ENCODE peak calls at places on chromosomes 16 and 17, in five cellular contexts. A is uterus, H is transverse colon, I is mammary epithelial cell, W is neuronal stem cell. K is an unnamed sample.

GRCh38 chr16:46768809-46769208 is 20.7 kb upstream of the MYLK3 start:
- DNase-seq in A (no peak), H (no peak), I (no peak), W (no peak), K (no peak)

GRCh38 chr17:538096-538973 is 176.3 kb downstream of the VPS53 start:
- DNase-seq in A (no peak), H (no peak), I (no peak), W (no peak), K (no peak)

GRCh38 chr17:376936-377863 is 24.6 kb upstream of the RPH3AL start:
- DNase-seq in A (no peak), H (no peak), I (no peak), W (no peak), K (no peak)

GRCh38 chr17:16971458-16972338 is at the start of gene TNFRSF13B:
- DNase-seq in A (no peak), H (peak; percentile 55), I (no peak), W (no peak), K (no peak)

GRCh38 chr16:20937736-20938135 is 37.2 kb downstream of the LYRM1 start:
- DNase-seq in A (no peak), H (peak; percentile 60), I (no peak), W (no peak), K (no peak)

GRCh38 chr16:49469930-49470451 is 96.4 kb downstream of the C16orf78 start:
- DNase-seq in A (peak; percentile 3), H (no peak), I (no peak), W (no peak), K (peak; percentile 46)

GRCh38 chr16:56912746-56913703 is 18.9 kb upstream of the HERPUD1 start:
- DNase-seq in A (no peak), H (peak; percentile 43), I (peak; percentile 54), W (no peak), K (no peak)

GRCh38 chr16:86818701-86819522 is 240.6 kb downstream of the FOXL1 start:
- DNase-seq in A (no peak), H (no peak), I (no peak), W (no peak), K (no peak)

GRCh38 chr16:24009955-24010354 is 174.2 kb downstream of the PRKCB start:
- DNase-seq in A (no peak), H (no peak), I (no peak), W (no peak), K (no peak)

GRCh38 chr17:83152745-83153611 is 73.6 kb downstream of the METRNL start:
- DNase-seq in A (no peak), H (peak; percentile 42), I (no peak), W (no peak), K (peak; percentile 76)

GRCh38 chr17:77300016-77300686 is 159.4 kb downstream of the SEC14L1 start:
- DNase-seq in A (no peak), H (no peak), I (no peak), W (no peak), K (no peak)

GRCh38 chr16:21205303-21205702 is 6.1 kb downstream of the ZP2 start:
- DNase-seq in A (no peak), H (no peak), I (no peak), W (no peak), K (no peak)

GRCh38 chr16:24409045-24409444 is 130.3 kb upstream of the RBBP6 start:
- DNase-seq in A (no peak), H (no peak), I (no peak), W (no peak), K (no peak)

GRCh38 chr17:79794659-79795511 is 2.0 kb downstream of the CBX8 start:
- DNase-seq in A (no peak), H (no peak), I (no peak), W (no peak), K (no peak)
- H3K4me3 ChIP-seq in A (no peak overlapping the region), H (no peak overlapping the region), I (no peak overlapping the region), W (no peak overlapping the region), K (no peak overlapping the region)

GRCh38 chr16:16095646-16096045 is 127.6 kb downstream of the ABCC6 start:
- DNase-seq in A (no peak), H (no peak), I (no peak), W (no peak), K (no peak)

GRCh38 chr16:16096161-16096857 is 127.0 kb downstream of the ABCC6 start:
- DNase-seq in A (peak; percentile 86), H (peak; percentile 39), I (no peak), W (no peak), K (peak; percentile 86)

GRCh38 chr16:16092925-16093624 is 130.2 kb downstream of the ABCC6 start:
- DNase-seq in A (peak; percentile 53), H (no peak), I (no peak), W (no peak), K (no peak)

GRCh38 chr16:16096858-16097213 is 126.5 kb downstream of the ABCC6 start:
- DNase-seq in A (no peak), H (no peak), I (no peak), W (no peak), K (no peak)

DNA sequence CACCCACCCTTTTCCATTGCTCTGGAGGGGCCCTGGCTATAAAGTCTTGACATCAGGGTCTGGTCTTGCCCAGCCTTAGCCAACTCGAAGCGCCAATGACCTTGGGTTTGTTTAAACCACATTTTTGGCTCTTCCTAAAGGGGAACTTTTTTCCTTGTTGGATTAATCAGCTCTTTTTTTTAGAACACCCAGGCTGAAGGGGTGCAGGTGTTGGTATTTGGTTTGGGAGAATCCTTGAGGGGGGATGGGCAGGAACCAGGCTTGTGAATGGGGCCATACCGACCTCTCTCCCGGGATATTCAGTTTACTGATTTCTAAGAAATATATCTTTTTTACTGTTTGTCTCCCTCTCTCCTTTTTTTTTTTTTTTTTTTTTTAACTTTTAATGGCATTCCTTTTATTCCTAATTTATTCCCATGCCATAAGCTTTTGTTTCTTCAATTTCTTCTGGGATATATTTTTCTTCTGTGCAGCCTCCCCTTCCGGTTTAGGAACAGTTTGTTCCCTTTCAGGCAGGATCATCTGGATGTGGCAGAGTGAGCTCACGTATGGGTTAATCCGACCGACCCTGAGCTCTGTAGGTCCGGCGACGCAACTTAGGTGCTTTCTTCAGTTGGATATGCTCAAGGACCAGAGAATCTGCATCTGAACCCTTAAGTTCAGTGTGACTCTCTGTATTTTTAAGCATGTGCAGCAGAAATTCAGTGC is 129.5 kb downstream of the ABCC6 start:
- DNase-seq in A (no peak), H (no peak), I (no peak), W (no peak), K (no peak)
- H3K27ac ChIP-seq in A (peak overlapping the region; percentile 96), H (peak overlapping the region; percentile 82), I (no peak overlapping the region), W (no peak overlapping the region), K (peak overlapping the region; percentile 44)

GRCh38 chr17:76297436-76297835 is 10.6 kb downstream of the QRICH2 start:
- DNase-seq in A (no peak), H (no peak), I (no peak), W (no peak), K (no peak)

GRCh38 chr17:76296186-76296585 is 11.9 kb downstream of the QRICH2 start:
- DNase-seq in A (no peak), H (no peak), I (no peak), W (no peak), K (no peak)

GRCh38 chr17:76296889-76297288 is 11.2 kb downstream of the QRICH2 start:
- DNase-seq in A (no peak), H (peak; percentile 39), I (no peak), W (no peak), K (no peak)

GRCh38 chr17:76293106-76293505 is 15.0 kb downstream of the QRICH2 start:
- DNase-seq in A (no peak), H (no peak), I (no peak), W (no peak), K (no peak)

GRCh38 chr17:76292567-76292966 is 15.5 kb downstream of the QRICH2 start:
- DNase-seq in A (no peak), H (no peak), I (no peak), W (no peak), K (no peak)
- H3K4me3 ChIP-seq in A (no peak overlapping the region), H (no peak overlapping the region), I (no peak overlapping the region), W (peak overlapping the region; percentile 65), K (no peak overlapping the region)

GRCh38 chr16:4288148-4288921 is 15.5 kb upstream of the TFAP4 start:
- DNase-seq in A (peak; percentile 79), H (peak; percentile 81), I (peak; percentile 84), W (peak; percentile 72), K (no peak)

GRCh38 chr16:4293822-4294457 is 21.1 kb upstream of the TFAP4 start:
- DNase-seq in A (peak; percentile 57), H (no peak), I (peak; percentile 35), W (no peak), K (no peak)

GRCh38 chr16:4293181-4293716 is 20.4 kb upstream of the TFAP4 start:
- DNase-seq in A (no peak), H (no peak), I (no peak), W (no peak), K (no peak)

GRCh38 chr16:4290236-4290830 is 17.5 kb upstream of the TFAP4 start:
- DNase-seq in A (no peak), H (no peak), I (peak; percentile 78), W (no peak), K (no peak)

GRCh38 chr16:4291699-4292098 is 18.9 kb upstream of the TFAP4 start:
- DNase-seq in A (no peak), H (no peak), I (no peak), W (no peak), K (no peak)
- H3K27ac ChIP-seq in A (peak overlapping the region; percentile 52), H (peak overlapping the region; percentile 61), I (no peak overlapping the region), W (no peak overlapping the region), K (peak overlapping the region; percentile 56)

GRCh38 chr16:81752225-81752875 is 26.7 kb upstream of the PLCG2 start:
- DNase-seq in A (no peak), H (peak; percentile 73), I (no peak), W (no peak), K (no peak)
- H3K4me3 ChIP-seq in A (no peak overlapping the region), H (no peak overlapping the region), I (no peak overlapping the region), W (no peak overlapping the region), K (no peak overlapping the region)